ENCODE peak calls at places on chromosomes 1 and 21, in six cellular contexts. O, Q, A, W, K and Y are unnamed samples.

GRCh38 chr1:94067196-94067595 is 53.8 kb downstream of the ABCA4 start:
- DNase-seq in O (no peak), Q (no peak), A (no peak), W (no peak), K (no peak), Y (no peak)

GRCh38 chr1:244755673-244756072 is 79.8 kb upstream of the COX20 start:
- DNase-seq in O (no peak), Q (no peak), A (no peak), W (no peak), K (no peak), Y (no peak)

GRCh38 chr1:24157921-24158481 is 15.1 kb upstream of the IL22RA1 start:
- DNase-seq in O (no peak), Q (no peak), A (no peak), W (no peak), K (no peak), Y (no peak)

GRCh38 chr1:37845781-37846180 is 13.6 kb downstream of the MTF1 start:
- DNase-seq in O (no peak), Q (no peak), A (no peak), W (no peak), K (no peak), Y (no peak)

GRCh38 chr21:25916226-25916625 is 181.5 kb downstream of the GABPA start:
- DNase-seq in O (no peak), Q (no peak), A (no peak), W (no peak), K (no peak), Y (no peak)

GRCh38 chr1:211318881-211319280 is 7.8 kb upstream of the TRAF5 start:
- DNase-seq in O (no peak), Q (no peak), A (no peak), W (no peak), K (no peak), Y (no peak)

GRCh38 chr1:231951399-231951798 is 324.8 kb downstream of the DISC1 start:
- DNase-seq in O (no peak), Q (no peak), A (no peak), W (no peak), K (no peak), Y (no peak)

GRCh38 chr1:16992675-16993074 is 12.3 kb upstream of the MFAP2 start:
- DNase-seq in O (no peak), Q (no peak), A (no peak), W (no peak), K (no peak), Y (no peak)

GRCh38 chr21:31128234-31128633 is 90.0 kb upstream of the KRTAP19-8 start:
- DNase-seq in O (no peak), Q (no peak), A (no peak), W (no peak), K (no peak), Y (no peak)

GRCh38 chr1:87154351-87154750 is 174.3 kb upstream of the LMO4 start:
- DNase-seq in O (no peak), Q (no peak), A (no peak), W (no peak), K (no peak), Y (no peak)

GRCh38 chr1:161119379-161120061 is 1.6 kb downstream of the NIT1 start:
- DNase-seq in O (peak), Q (no peak), A (no peak), W (no peak), K (no peak), Y (peak)

GRCh38 chr1:20339811-20340457 is 49.3 kb downstream of the VWA5B1 start:
- DNase-seq in O (no peak), Q (no peak), A (no peak), W (no peak), K (peak), Y (no peak)

GRCh38 chr1:157356611-157357010 is 195.7 kb downstream of the FCRL5 start:
- DNase-seq in O (no peak), Q (no peak), A (no peak), W (no peak), K (no peak), Y (no peak)

GRCh38 chr1:34073028-34073730 is 91.9 kb downstream of the CSMD2 start:
- DNase-seq in O (no peak), Q (no peak), A (no peak), W (no peak), K (no peak), Y (peak)

GRCh38 chr1:172909606-172910326 is 141.0 kb downstream of the TNFSF18 start:
- DNase-seq in O (no peak), Q (no peak), A (no peak), W (no peak), K (no peak), Y (no peak)

GRCh38 chr1:54407201-54407956 is 1.2 kb upstream of the SSBP3 start:
- DNase-seq in O (no peak), Q (peak), A (no peak), W (peak), K (peak), Y (peak)

GRCh38 chr1:72009756-72010441 is 272.4 kb downstream of the NEGR1 start:
- DNase-seq in O (no peak), Q (no peak), A (no peak), W (no peak), K (no peak), Y (no peak)

GRCh38 chr1:98963359-98963758 is 41.3 kb downstream of the PLPPR5 start:
- DNase-seq in O (no peak), Q (no peak), A (no peak), W (no peak), K (no peak), Y (no peak)

GRCh38 chr1:6208723-6209660 is 3.1 kb downstream of the RNF207 start:
- DNase-seq in O (peak), Q (no peak), A (peak), W (no peak), K (no peak), Y (peak)

GRCh38 chr1:64891440-64891815 is 74.9 kb downstream of the JAK1 start:
- DNase-seq in O (no peak), Q (no peak), A (no peak), W (no peak), K (no peak), Y (no peak)

GRCh38 chr1:187655163-187655562 is 826.4 kb downstream of the PLA2G4A start:
- DNase-seq in O (no peak), Q (no peak), A (no peak), W (no peak), K (no peak), Y (no peak)

GRCh38 chr1:87956072-87956471 is 627.4 kb downstream of the LMO4 start:
- DNase-seq in O (no peak), Q (no peak), A (peak), W (no peak), K (no peak), Y (peak)

GRCh38 chr1:110123224-110123623 is 11.0 kb downstream of the UBL4B start:
- DNase-seq in O (no peak), Q (no peak), A (no peak), W (no peak), K (peak), Y (no peak)

GRCh38 chr1:66239834-66240233 is 294.1 kb upstream of the SGIP1 start:
- DNase-seq in O (no peak), Q (no peak), A (no peak), W (no peak), K (no peak), Y (no peak)

GRCh38 chr1:151458936-151459330 is 361 bp downstream of the POGZ start:
- DNase-seq in O (peak), Q (no peak), A (peak), W (no peak), K (peak), Y (peak)
- TF ChIP-seq POLR2A in O (no peak), Q (no peak), A (no peak), W (peak), K (no peak), Y (no peak)

DNA sequence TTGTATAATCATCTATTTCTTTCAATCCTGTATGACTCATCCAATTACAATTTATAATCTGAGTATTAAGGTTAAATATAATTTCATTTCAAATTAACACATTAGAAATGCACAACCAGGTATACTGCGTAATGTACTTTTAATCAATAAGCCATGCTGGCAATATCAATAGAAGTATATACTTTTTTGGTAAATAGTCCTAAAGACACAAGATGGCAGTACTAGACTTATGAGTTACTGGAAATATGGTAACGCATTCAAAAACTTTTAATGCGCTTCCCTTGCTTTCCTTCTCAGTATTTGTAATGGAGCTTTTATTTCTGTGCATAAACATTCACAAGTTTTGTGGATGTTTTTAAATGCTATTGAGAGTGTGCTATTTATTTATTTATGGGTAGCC is 1162.0 kb upstream of the TMPRSS15 start:
- DNase-seq in O (no peak), Q (no peak), A (no peak), W (no peak), K (no peak), Y (no peak)
- TF ChIP-seq CTCF in O (no peak), Q (no peak), A (no peak), W (no peak), K (no peak), Y (no peak)

GRCh38 chr21:42670884-42671283 is 17.5 kb downstream of the PDE9A start:
- DNase-seq in O (no peak), Q (no peak), A (no peak), W (no peak), K (no peak), Y (no peak)
- H3K27ac ChIP-seq in O (no peak), Q (no peak), A (no peak), W (no peak), K (no peak), Y (no peak)

GRCh38 chr1:8866173-8866791 is 12.2 kb downstream of the ENO1 start:
- DNase-seq in O (no peak), Q (no peak), A (no peak), W (no peak), K (no peak), Y (no peak)
- TF ChIP-seq POLR2A in O (no peak), Q (no peak), A (no peak), W (peak), K (no peak), Y (no peak)

GRCh38 chr1:2556277-2557145 is at the start of gene TNFRSF14:
- DNase-seq in O (peak), Q (no peak), A (peak), W (no peak), K (peak), Y (peak)
- TF ChIP-seq CTCF in O (no peak), Q (no peak), A (no peak), W (peak), K (no peak), Y (no peak)

GRCh38 chr1:204408074-204408507 is 3.5 kb downstream of the PPP1R15B start:
- DNase-seq in O (no peak), Q (no peak), A (no peak), W (no peak), K (no peak), Y (peak)

GRCh38 chr1:204408602-204409001 is 3.0 kb downstream of the PPP1R15B start:
- DNase-seq in O (no peak), Q (no peak), A (no peak), W (no peak), K (no peak), Y (no peak)

GRCh38 chr1:204405988-204406387 is 5.6 kb downstream of the PPP1R15B start:
- DNase-seq in O (no peak), Q (no peak), A (no peak), W (no peak), K (no peak), Y (no peak)

GRCh38 chr1:204406621-204407020 is 5.0 kb downstream of the PPP1R15B start:
- DNase-seq in O (no peak), Q (no peak), A (no peak), W (no peak), K (no peak), Y (no peak)

DNA sequence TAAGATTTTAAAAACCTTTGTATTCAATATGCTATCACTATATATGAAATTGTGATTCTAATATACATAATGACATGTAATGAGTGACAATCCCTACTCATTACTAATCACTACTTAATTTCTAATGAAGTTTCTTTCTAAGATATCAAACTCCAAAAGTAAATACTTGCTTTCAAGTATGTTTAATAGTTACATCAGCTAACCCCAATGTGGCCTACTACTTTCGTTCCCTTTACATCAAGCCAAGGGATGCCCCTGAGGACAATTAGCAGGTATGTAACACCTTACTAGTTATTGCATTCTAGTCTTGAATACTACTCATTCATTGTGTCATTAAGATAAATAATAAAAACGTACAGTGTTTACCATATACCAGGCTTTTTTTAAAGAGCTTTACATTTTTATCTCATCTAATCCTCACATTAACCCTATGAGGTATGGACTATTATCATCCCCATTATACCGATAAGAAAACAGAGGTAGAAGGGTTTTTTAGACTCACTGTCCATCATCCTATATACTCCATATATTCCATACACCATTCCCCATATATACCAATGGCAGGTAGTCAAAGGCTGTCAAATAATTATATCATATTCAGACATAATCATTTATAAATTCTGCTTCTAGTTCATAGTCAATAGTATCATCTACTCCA is 4.2 kb downstream of the PPP1R15B start:
- DNase-seq in O (no peak), Q (no peak), A (no peak), W (no peak), K (no peak), Y (no peak)
- H3K27ac ChIP-seq in O (no peak), Q (no peak), A (no peak), W (no peak), K (no peak), Y (no peak)

GRCh38 chr1:151282883-151283725 is 1.0 kb downstream of the ZNF687 start:
- DNase-seq in O (peak), Q (no peak), A (peak), W (no peak), K (peak), Y (no peak)
- TF ChIP-seq POLR2A in O (no peak), Q (no peak), A (no peak), W (peak), K (no peak), Y (no peak)

GRCh38 chr1:171142081-171142450 is 43.0 kb upstream of the FMO2 start:
- DNase-seq in O (no peak), Q (no peak), A (peak), W (no peak), K (no peak), Y (peak)

GRCh38 chr1:171140466-171140865 is 44.6 kb upstream of the FMO2 start:
- DNase-seq in O (no peak), Q (no peak), A (peak), W (no peak), K (no peak), Y (no peak)

GRCh38 chr1:171139890-171140289 is 45.2 kb upstream of the FMO2 start:
- DNase-seq in O (no peak), Q (no peak), A (no peak), W (no peak), K (no peak), Y (no peak)

GRCh38 chr1:171142451-171143121 is 42.5 kb upstream of the FMO2 start:
- DNase-seq in O (no peak), Q (no peak), A (no peak), W (no peak), K (no peak), Y (peak)

GRCh38 chr1:171141336-171142051 is 43.6 kb upstream of the FMO2 start:
- DNase-seq in O (no peak), Q (no peak), A (peak), W (no peak), K (no peak), Y (no peak)
- TF ChIP-seq CTCF in O (no peak), Q (no peak), A (peak), W (no peak), K (no peak), Y (no peak)